ENCODE peak calls at places on chromosomes 12 and 14, in four cellular contexts. R, F, V and U are unnamed samples.

GRCh38 chr14:102985665-102986064 is 63.2 kb downstream of the AMN start:
- DNase-seq in R (no peak), F (no peak), V (no peak), U (no peak)

GRCh38 chr12:19484738-19485137 is 45.4 kb downstream of the AEBP2 start:
- DNase-seq in R (no peak), F (no peak), V (no peak), U (no peak)

GRCh38 chr12:103880299-103881142 is 39.5 kb upstream of the NT5DC3 start:
- DNase-seq in R (no peak), F (no peak), V (no peak), U (no peak)

GRCh38 chr14:23245282-23245681 is 7.5 kb downstream of the RNF212B start:
- DNase-seq in R (no peak), F (no peak), V (no peak), U (no peak)

GRCh38 chr12:67981236-67982164 is 7.7 kb upstream of the IFNG-AS1 start:
- DNase-seq in R (peak; percentile 95), F (no peak), V (no peak), U (no peak)

GRCh38 chr12:127389923-127390322 is 877.0 kb upstream of the TMEM132C start:
- DNase-seq in R (peak; percentile 75), F (no peak), V (no peak), U (no peak)

GRCh38 chr14:29320261-29320660 is 553.7 kb downstream of the FOXG1 start:
- DNase-seq in R (peak; percentile 26), F (no peak), V (no peak), U (no peak)

GRCh38 chr12:6062427-6063378 is 61.8 kb downstream of the VWF start:
- DNase-seq in R (no peak), F (no peak), V (peak; percentile 18), U (no peak)

GRCh38 chr12:2638273-2639019 is 156.3 kb upstream of the FKBP4 start:
- DNase-seq in R (no peak), F (no peak), V (no peak), U (no peak)

GRCh38 chr12:56129210-56129691 is 1.2 kb downstream of the ESYT1 start:
- DNase-seq in R (no peak), F (peak; percentile 87), V (no peak), U (no peak)

GRCh38 chr12:112408621-112409020 is 784 bp downstream of the RPL6 start:
- DNase-seq in R (peak; percentile 17), F (no peak), V (no peak), U (no peak)

GRCh38 chr14:55366271-55366670 is 45.4 kb downstream of the ATG14 start:
- DNase-seq in R (peak; percentile 62), F (no peak), V (no peak), U (no peak)

GRCh38 chr12:92226961-92227360 is 81.3 kb upstream of the BTG1 start:
- DNase-seq in R (no peak), F (no peak), V (no peak), U (no peak)

GRCh38 chr14:101130861-101131260 is 227.3 kb upstream of the RTL1 start:
- DNase-seq in R (no peak), F (peak; percentile 76), V (no peak), U (peak; percentile 55)

GRCh38 chr14:64387232-64387737 is 868 bp upstream of the MTHFD1 start:
- DNase-seq in R (peak; percentile 6), F (no peak), V (no peak), U (no peak)

GRCh38 chr12:93889516-93890202 is 212.5 kb downstream of the CRADD start:
- DNase-seq in R (no peak), F (no peak), V (no peak), U (peak; percentile 92)

GRCh38 chr12:116188581-116188980 is 88.9 kb downstream of the MED13L start:
- DNase-seq in R (no peak), F (no peak), V (no peak), U (no peak)